ENCODE peak calls at places on chromosomes 12 and 14, in seven cellular contexts. N is A549; C is naive thymus-derived CD8-positive, alpha-beta T cell; Z is esophagus squamous epithelium; L is IMR-90; X is iPS DF 6.9; E is stimulated activated CD4-positive, alpha-beta T cell treated with anti-CD3 and anti-CD28 coated beads, TNF-alpha, amount 100 ng/mL, for 24 hours. Q is an unnamed sample.

GRCh38 chr12:79409562-79409961 is 281.2 kb downstream of the PAWR start:
- DNase-seq in N (no peak), C (no peak), Z (no peak), L (peak), X (no peak), E (no peak), Q (no peak)

GRCh38 chr12:42960087-42960527 is 370.6 kb upstream of the PRICKLE1 start:
- DNase-seq in N (no peak), C (no peak), Z (no peak), L (peak), X (no peak), E (no peak), Q (no peak)

GRCh38 chr12:9911708-9912107 is 20.5 kb downstream of the CLEC2A start:
- DNase-seq in N (no peak), C (no peak), Z (no peak), L (no peak), X (no peak), E (no peak), Q (no peak)

GRCh38 chr14:21553266-21553665 is 26.6 kb downstream of the OR10G3 start:
- DNase-seq in N (no peak), C (no peak), Z (no peak), L (no peak), X (no peak), E (no peak), Q (no peak)

GRCh38 chr14:103362780-103363179 is 22.4 kb upstream of the MARK3 start:
- DNase-seq in N (no peak), C (no peak), Z (no peak), L (no peak), X (no peak), E (no peak), Q (no peak)

GRCh38 chr14:64721391-64721791 is 17.2 kb downstream of the PLEKHG3 start:
- DNase-seq in N (no peak), C (no peak), Z (no peak), L (peak), X (no peak), E (no peak), Q (no peak)

GRCh38 chr12:54988402-54989054 is 4.0 kb upstream of the TESPA1 start:
- DNase-seq in N (no peak), C (no peak), Z (no peak), L (peak), X (no peak), E (no peak), Q (no peak)

GRCh38 chr14:79543966-79544365 is 667.3 kb downstream of the DIO2 start:
- DNase-seq in N (peak), C (no peak), Z (no peak), L (peak), X (peak), E (no peak), Q (peak)

GRCh38 chr14:73058923-73059311 is 583 bp downstream of the RBM25 start:
- DNase-seq in N (peak), C (no peak), Z (no peak), L (peak), X (no peak), E (no peak), Q (no peak)

GRCh38 chr14:99245541-99246511 is 26.2 kb downstream of the BCL11B start:
- DNase-seq in N (no peak), C (peak), Z (no peak), L (no peak), X (no peak), E (no peak), Q (no peak)

GRCh38 chr12:26028953-26029740 is 70.7 kb downstream of the RASSF8 start:
- DNase-seq in N (peak), C (peak), Z (no peak), L (peak), X (no peak), E (no peak), Q (no peak)

GRCh38 chr12:20212658-20213387 is 155.5 kb upstream of the PDE3A start:
- DNase-seq in N (peak), C (no peak), Z (peak), L (peak), X (peak), E (no peak), Q (peak)

GRCh38 chr14:23608454-23608853 is 27.7 kb upstream of the DHRS2 start:
- DNase-seq in N (no peak), C (no peak), Z (no peak), L (no peak), X (no peak), E (no peak), Q (no peak)

GRCh38 chr12:11779286-11779685 is 129.8 kb downstream of the ETV6 start:
- DNase-seq in N (no peak), C (no peak), Z (no peak), L (peak), X (no peak), E (no peak), Q (no peak)

GRCh38 chr12:62817556-62818271 is 117.2 kb downstream of the PPM1H start:
- DNase-seq in N (no peak), C (no peak), Z (no peak), L (peak), X (no peak), E (no peak), Q (no peak)

GRCh38 chr12:52266514-52266913 is 7.9 kb upstream of the KRT86 start:
- DNase-seq in N (no peak), C (no peak), Z (no peak), L (no peak), X (no peak), E (no peak), Q (no peak)

GRCh38 chr12:128043317-128043716 is 223.7 kb upstream of the TMEM132C start:
- DNase-seq in N (no peak), C (no peak), Z (no peak), L (no peak), X (no peak), E (no peak), Q (no peak)

GRCh38 chr12:76929499-76929898 is 50.7 kb upstream of the CSRP2 start:
- DNase-seq in N (no peak), C (no peak), Z (no peak), L (no peak), X (no peak), E (no peak), Q (no peak)

GRCh38 chr14:93010543-93011541 is 87.9 kb downstream of the CHGA start:
- DNase-seq in N (no peak), C (no peak), Z (no peak), L (no peak), X (no peak), E (no peak), Q (no peak)

Q was measured in iPS DF 19.7.